ENCODE peak calls at places on chromosomes 11 and 22, in eight cellular contexts. V is SJSA1; O is activated CD8-positive, alpha-beta memory T cell treated with anti-CD3 and anti-CD28 coated beads, Interleukin-2, amount 50 U/mL, for 4 hours; R is coronary artery; H is head of caudate nucleus; L is posterior vena cava; W is hepatocyte; G is stimulated activated CD8-positive, alpha-beta memory T cell treated with anti-CD3 and anti-CD28 coated beads, Interleukin-2, amount 100 ng/mL, for 48 hours. N is an unnamed sample.

GRCh38 chr11:61627831-61628753 is 47.2 kb upstream of the SYT7 start:
- DNase-seq in G (peak; percentile 34), W (peak; percentile 89), V (no peak), H (peak; percentile 19), R (no peak), O (peak; percentile 26), L (no peak), N (no peak)

GRCh38 chr22:42074846-42075245 is 798 bp downstream of the PHETA2 start:
- DNase-seq in W (no peak), H (no peak), G (no peak), R (no peak), V (no peak), L (no peak), O (no peak), N (no peak)

GRCh38 chr11:108906329-108906728 is 241.5 kb downstream of the DDX10 start:
- DNase-seq in O (no peak), G (no peak), H (no peak), L (no peak), R (no peak), W (no peak), V (no peak), N (no peak)

GRCh38 chr11:103870821-103871309 is 165.6 kb upstream of the DDI1 start:
- DNase-seq in G (no peak), W (peak; percentile 45), R (peak; percentile 83), O (no peak), H (no peak), V (no peak), L (peak; percentile 94), N (no peak)

GRCh38 chr11:838441-839279 is 3.7 kb downstream of the POLR2L start:
- DNase-seq in V (no peak), O (no peak), G (no peak), W (no peak), L (no peak), H (no peak), R (no peak), N (no peak)

GRCh38 chr11:88428959-88429358 is 91.4 kb upstream of the CTSC start:
- DNase-seq in H (no peak), G (no peak), W (no peak), V (no peak), O (no peak), L (no peak), R (no peak), N (no peak)

GRCh38 chr11:15613799-15614198 is 499.1 kb downstream of the INSC start:
- DNase-seq in R (no peak), V (no peak), H (no peak), L (no peak), W (no peak), O (no peak), G (no peak), N (no peak)

GRCh38 chr11:61780581-61781162 is 11.7 kb downstream of the TMEM258 start:
- DNase-seq in V (no peak), O (no peak), G (no peak), H (no peak), L (no peak), W (no peak), R (no peak), N (no peak)

GRCh38 chr11:16195659-16196058 is 160.7 kb downstream of the SOX6 start:
- DNase-seq in R (no peak), H (no peak), W (no peak), L (no peak), V (peak; percentile 60), O (no peak), G (no peak), N (no peak)

GRCh38 chr22:26669060-26669481 is 11.7 kb downstream of the MIAT start:
- DNase-seq in W (peak; percentile 46), H (no peak), R (no peak), L (no peak), V (no peak), O (no peak), G (no peak), N (no peak)

GRCh38 chr22:45101828-45102227 is 61.9 kb upstream of the NUP50 start:
- DNase-seq in R (no peak), V (no peak), L (peak; percentile 84), H (no peak), O (no peak), W (peak; percentile 69), G (no peak), N (no peak)

GRCh38 chr11:47349521-47350095 is 2.9 kb downstream of the MYBPC3 start:
- DNase-seq in L (peak; percentile 78), H (no peak), V (no peak), W (no peak), O (no peak), R (no peak), G (no peak), N (no peak)

GRCh38 chr11:46391578-46392420 is at the start of gene CHRM4:
- DNase-seq in H (no peak), V (peak; percentile 36), R (no peak), L (no peak), O (no peak), W (peak; percentile 76), G (no peak), N (no peak)

GRCh38 chr22:49976439-49977175 is 16.0 kb downstream of the PIM3 start:
- DNase-seq in V (no peak), W (no peak), H (no peak), G (no peak), R (no peak), O (peak; percentile 58), L (peak; percentile 16), N (no peak)

GRCh38 chr11:126385991-126386728 is 30.7 kb downstream of the ST3GAL4 start:
- DNase-seq in H (no peak), L (peak; percentile 62), R (no peak), W (no peak), G (no peak), V (no peak), O (no peak), N (no peak)

GRCh38 chr11:17745032-17745772 is 10.6 kb downstream of the KCNC1 start:
- DNase-seq in H (no peak), O (peak; percentile 3), G (no peak), V (no peak), L (peak; percentile 73), W (no peak), R (no peak), N (no peak)

GRCh38 chr11:115321602-115322289 is 182.5 kb downstream of the CADM1 start:
- DNase-seq in G (no peak), L (no peak), R (no peak), V (no peak), W (no peak), O (no peak), H (no peak), N (no peak)

GRCh38 chr22:19720150-19720827 is 3.0 kb upstream of the GP1BB start:
- DNase-seq in G (no peak), W (no peak), V (no peak), O (no peak), H (no peak), L (no peak), R (no peak), N (no peak)

GRCh38 chr11:3139086-3139440 is 26.0 kb downstream of the OSBPL5 start:
- DNase-seq in W (no peak), H (no peak), L (peak; percentile 78), R (no peak), V (no peak), O (no peak), G (no peak), N (no peak)

GRCh38 chr11:83713701-83714100 is 427.5 kb upstream of the CCDC90B start:
- DNase-seq in O (no peak), L (no peak), V (no peak), H (no peak), R (no peak), G (no peak), W (peak; percentile 32), N (no peak)

GRCh38 chr11:129141748-129142475 is 50.2 kb downstream of the ARHGAP32 start:
- DNase-seq in O (no peak), R (no peak), L (no peak), W (no peak), V (no peak), H (no peak), G (no peak), N (no peak)

GRCh38 chr22:38973289-38974169 is 8.6 kb upstream of the APOBEC3B start:
- DNase-seq in R (no peak), V (peak; percentile 18), H (no peak), L (no peak), O (peak; percentile 62), G (peak; percentile 40), W (peak; percentile 65), N (peak; percentile 19)

GRCh38 chr22:19959043-19959586 is 17.5 kb upstream of the TXNRD2 start:
- DNase-seq in R (no peak), O (no peak), L (peak; percentile 94), V (no peak), H (no peak), G (no peak), W (peak; percentile 96), N (no peak)

GRCh38 chr11:121451178-121451981 is 734 bp upstream of the SORL1 start:
- DNase-seq in G (no peak), O (peak; percentile 27), H (no peak), W (peak; percentile 83), L (no peak), R (no peak), V (no peak), N (no peak)

GRCh38 chr22:37054078-37054440 is 2.5 kb downstream of the KCTD17 start:
- DNase-seq in O (no peak), L (no peak), V (no peak), W (no peak), R (no peak), H (no peak), G (no peak), N (no peak)

GRCh38 chr11:76120513-76121081 is 85.7 kb downstream of the WNT11 start:
- DNase-seq in V (no peak), H (no peak), R (no peak), W (no peak), L (no peak), O (no peak), G (no peak), N (no peak)

GRCh38 chr11:87473174-87473573 is 435.4 kb downstream of the TMEM135 start:
- DNase-seq in G (no peak), O (no peak), H (no peak), L (no peak), V (peak; percentile 33), R (no peak), W (peak; percentile 23), N (no peak)

GRCh38 chr11:131865860-131866259 is 495.4 kb downstream of the NTM start:
- DNase-seq in R (no peak), W (no peak), H (no peak), V (no peak), O (no peak), L (no peak), G (no peak), N (no peak)

GRCh38 chr11:29734287-29734686 is 282.5 kb downstream of the KCNA4 start:
- DNase-seq in H (no peak), L (no peak), O (no peak), R (no peak), G (no peak), W (no peak), V (no peak), N (no peak)

GRCh38 chr11:119480375-119481020 is 57.5 kb upstream of the THY1 start:
- DNase-seq in L (no peak), O (no peak), G (no peak), H (no peak), W (no peak), R (peak; percentile 65), V (no peak), N (no peak)

GRCh38 chr11:21398195-21398594 is 728.8 kb downstream of the NELL1 start:
- DNase-seq in O (no peak), R (no peak), L (no peak), H (no peak), W (no peak), G (no peak), V (no peak), N (no peak)

GRCh38 chr11:78961938-78962701 is 387.5 kb upstream of the NARS2 start:
- DNase-seq in G (no peak), W (peak; percentile 79), H (peak; percentile 44), L (no peak), V (no peak), O (no peak), R (no peak), N (no peak)

GRCh38 chr11:38315151-38315550 is 1717.1 kb upstream of the RAG2 start:
- DNase-seq in L (no peak), R (no peak), W (no peak), V (no peak), H (no peak), G (no peak), O (no peak), N (no peak)

GRCh38 chr11:75797116-75797515 is 17.9 kb upstream of the UVRAG start:
- DNase-seq in W (no peak), L (peak; percentile 56), V (no peak), G (no peak), R (no peak), O (no peak), H (no peak), N (no peak)

N was measured in activated T-helper 1 cell treated with Interleukin-2 at 50 U/mL for 16 hours.